ENCODE peak calls at places on chromosomes 12 and 14, in ten cellular contexts. One of them, this sample, is unnamed.
A peak's percentile ranks its signal among the peaks of the same experiment; 100 is the strongest.

GRCh38 chr12:41436076-41436475 is 248.0 kb downstream of the PDZRN4 start:
- DNase-seq in right lobe of liver: no peak
- DNase-seq in RWPE2: no peak
- DNase-seq in PC-9: no peak
- DNase-seq in AG04450: no peak
- DNase-seq in RWPE1: no peak
- DNase-seq in lung: no peak
- DNase-seq in OCI-LY7: no peak
- DNase-seq in cardiac muscle cell: no peak
- DNase-seq in kidney: no peak
- DNase-seq in this sample: no peak

GRCh38 chr14:81219821-81220487 is 805 bp downstream of the GTF2A1 start:
- DNase-seq in AG04450: no peak
- DNase-seq in right lobe of liver: peak; percentile 54
- DNase-seq in RWPE2: no peak
- DNase-seq in kidney: peak; percentile 84
- DNase-seq in RWPE1: peak; percentile 17
- DNase-seq in cardiac muscle cell: peak; percentile 47
- DNase-seq in lung: peak; percentile 37
- DNase-seq in PC-9: no peak
- DNase-seq in OCI-LY7: peak; percentile 67
- DNase-seq in this sample: peak; percentile 40

GRCh38 chr12:50251619-50252300 is 31.6 kb downstream of the LIMA1 start:
- DNase-seq in RWPE1: no peak
- DNase-seq in lung: no peak
- DNase-seq in PC-9: peak; percentile 36
- DNase-seq in cardiac muscle cell: no peak
- DNase-seq in right lobe of liver: no peak
- DNase-seq in AG04450: peak; percentile 60
- DNase-seq in kidney: no peak
- DNase-seq in OCI-LY7: no peak
- DNase-seq in RWPE2: no peak
- DNase-seq in this sample: no peak

GRCh38 chr12:109241936-109242335 is 67.1 kb downstream of the FOXN4 start:
- DNase-seq in kidney: no peak
- DNase-seq in RWPE2: no peak
- DNase-seq in right lobe of liver: no peak
- DNase-seq in PC-9: no peak
- DNase-seq in RWPE1: no peak
- DNase-seq in OCI-LY7: no peak
- DNase-seq in lung: no peak
- DNase-seq in AG04450: no peak
- DNase-seq in cardiac muscle cell: no peak
- DNase-seq in this sample: no peak

GRCh38 chr14:21059842-21060589 is 2.4 kb downstream of the RNASE8 start:
- DNase-seq in kidney: no peak
- DNase-seq in RWPE1: no peak
- DNase-seq in cardiac muscle cell: peak; percentile 35
- DNase-seq in PC-9: no peak
- DNase-seq in OCI-LY7: no peak
- DNase-seq in lung: no peak
- DNase-seq in RWPE2: no peak
- DNase-seq in right lobe of liver: no peak
- DNase-seq in AG04450: no peak
- DNase-seq in this sample: no peak

GRCh38 chr12:123269395-123269892 is 2.2 kb downstream of the CDK2AP1 start:
- DNase-seq in RWPE2: peak; percentile 69
- DNase-seq in right lobe of liver: peak; percentile 72
- DNase-seq in OCI-LY7: peak; percentile 70
- DNase-seq in cardiac muscle cell: peak; percentile 85
- DNase-seq in PC-9: no peak
- DNase-seq in AG04450: no peak
- DNase-seq in lung: no peak
- DNase-seq in RWPE1: no peak
- DNase-seq in kidney: peak; percentile 92
- DNase-seq in this sample: peak; percentile 91

GRCh38 chr14:53758141-53758540 is 198.5 kb downstream of the BMP4 start:
- DNase-seq in OCI-LY7: no peak
- DNase-seq in right lobe of liver: no peak
- DNase-seq in cardiac muscle cell: no peak
- DNase-seq in PC-9: no peak
- DNase-seq in kidney: no peak
- DNase-seq in lung: no peak
- DNase-seq in RWPE1: no peak
- DNase-seq in RWPE2: no peak
- DNase-seq in AG04450: no peak
- DNase-seq in this sample: no peak

GRCh38 chr12:126457776-126458175 is 1392.5 kb downstream of the AACS start:
- DNase-seq in OCI-LY7: no peak
- DNase-seq in kidney: no peak
- DNase-seq in PC-9: no peak
- DNase-seq in cardiac muscle cell: no peak
- DNase-seq in RWPE2: no peak
- DNase-seq in lung: no peak
- DNase-seq in RWPE1: no peak
- DNase-seq in AG04450: no peak
- DNase-seq in right lobe of liver: no peak
- DNase-seq in this sample: no peak

GRCh38 chr12:118840878-118841277 is 140.5 kb upstream of the SRRM4 start:
- DNase-seq in AG04450: no peak
- DNase-seq in RWPE1: no peak
- DNase-seq in kidney: no peak
- DNase-seq in right lobe of liver: no peak
- DNase-seq in PC-9: no peak
- DNase-seq in RWPE2: no peak
- DNase-seq in cardiac muscle cell: no peak
- DNase-seq in OCI-LY7: no peak
- DNase-seq in lung: no peak
- DNase-seq in this sample: no peak

GRCh38 chr12:118842753-118843335 is 138.5 kb upstream of the SRRM4 start:
- DNase-seq in right lobe of liver: no peak
- DNase-seq in RWPE1: no peak
- DNase-seq in kidney: no peak
- DNase-seq in cardiac muscle cell: no peak
- DNase-seq in lung: no peak
- DNase-seq in RWPE2: no peak
- DNase-seq in PC-9: no peak
- DNase-seq in AG04450: no peak
- DNase-seq in OCI-LY7: no peak
- DNase-seq in this sample: no peak

GRCh38 chr12:118835911-118836310 is 145.4 kb upstream of the SRRM4 start:
- DNase-seq in PC-9: no peak
- DNase-seq in kidney: no peak
- DNase-seq in RWPE2: no peak
- DNase-seq in lung: no peak
- DNase-seq in AG04450: no peak
- DNase-seq in cardiac muscle cell: no peak
- DNase-seq in right lobe of liver: no peak
- DNase-seq in RWPE1: no peak
- DNase-seq in OCI-LY7: no peak
- DNase-seq in this sample: no peak

GRCh38 chr12:118840399-118840798 is 140.9 kb upstream of the SRRM4 start:
- DNase-seq in AG04450: no peak
- DNase-seq in PC-9: no peak
- DNase-seq in OCI-LY7: peak; percentile 7
- DNase-seq in kidney: no peak
- DNase-seq in RWPE2: no peak
- DNase-seq in lung: no peak
- DNase-seq in cardiac muscle cell: no peak
- DNase-seq in right lobe of liver: no peak
- DNase-seq in RWPE1: no peak
- DNase-seq in this sample: no peak

DNA sequence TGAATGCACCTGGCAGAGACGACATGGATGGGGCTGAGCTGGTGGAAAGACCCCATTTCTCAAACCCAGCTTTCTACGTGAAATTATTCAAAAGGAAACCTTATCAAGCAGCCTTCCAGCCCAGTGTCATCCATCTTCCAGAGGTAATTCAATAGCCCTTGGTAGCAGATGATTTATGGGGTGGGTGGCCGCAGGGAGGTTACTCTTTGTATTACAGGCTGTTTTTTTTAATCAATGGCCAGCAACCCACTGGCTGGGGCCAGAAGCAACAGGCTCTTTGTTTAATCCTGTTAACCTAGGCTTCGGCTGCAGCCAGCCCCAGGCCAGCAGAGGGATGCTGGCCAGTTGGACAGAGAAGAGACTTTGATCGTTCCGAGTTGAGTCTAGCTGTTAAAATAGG is 139.8 kb upstream of the SRRM4 start:
- DNase-seq in RWPE1: no peak
- DNase-seq in right lobe of liver: no peak
- DNase-seq in PC-9: no peak
- DNase-seq in OCI-LY7: no peak
- DNase-seq in AG04450: no peak
- DNase-seq in lung: no peak
- DNase-seq in RWPE2: no peak
- DNase-seq in kidney: no peak
- DNase-seq in cardiac muscle cell: no peak
- DNase-seq in this sample: no peak
- H3K27ac ChIP-seq in RWPE1: no peak overlapping the region
- H3K27ac ChIP-seq in right lobe of liver: no peak overlapping the region
- H3K27ac ChIP-seq in PC-9: no peak overlapping the region
- H3K27ac ChIP-seq in OCI-LY7: no peak overlapping the region
- H3K27ac ChIP-seq in AG04450: no peak overlapping the region
- H3K27ac ChIP-seq in lung: no peak overlapping the region
- H3K27ac ChIP-seq in RWPE2: no peak overlapping the region
- H3K27ac ChIP-seq in kidney: no peak overlapping the region
- H3K27ac ChIP-seq in cardiac muscle cell: no peak overlapping the region
- H3K27ac ChIP-seq in this sample: no peak overlapping the region

GRCh38 chr12:69150796-69151127 is 88.6 kb upstream of the CPSF6 start:
- DNase-seq in PC-9: no peak
- DNase-seq in OCI-LY7: no peak
- DNase-seq in right lobe of liver: no peak
- DNase-seq in AG04450: no peak
- DNase-seq in RWPE1: no peak
- DNase-seq in RWPE2: no peak
- DNase-seq in lung: no peak
- DNase-seq in kidney: no peak
- DNase-seq in cardiac muscle cell: no peak
- DNase-seq in this sample: no peak

GRCh38 chr12:69154585-69155363 is 84.6 kb upstream of the CPSF6 start:
- DNase-seq in right lobe of liver: peak; percentile 67
- DNase-seq in RWPE2: no peak
- DNase-seq in lung: peak; percentile 72
- DNase-seq in RWPE1: peak; percentile 55
- DNase-seq in PC-9: peak; percentile 45
- DNase-seq in AG04450: peak; percentile 11
- DNase-seq in OCI-LY7: peak; percentile 84
- DNase-seq in cardiac muscle cell: peak; percentile 70
- DNase-seq in kidney: no peak
- DNase-seq in this sample: peak; percentile 14

GRCh38 chr12:69151254-69151751 is 88.1 kb upstream of the CPSF6 start:
- DNase-seq in PC-9: no peak
- DNase-seq in lung: no peak
- DNase-seq in AG04450: no peak
- DNase-seq in right lobe of liver: no peak
- DNase-seq in OCI-LY7: no peak
- DNase-seq in RWPE1: no peak
- DNase-seq in cardiac muscle cell: no peak
- DNase-seq in kidney: no peak
- DNase-seq in RWPE2: no peak
- DNase-seq in this sample: no peak

GRCh38 chr12:69150083-69150795 is 89.1 kb upstream of the CPSF6 start:
- DNase-seq in AG04450: no peak
- DNase-seq in PC-9: no peak
- DNase-seq in right lobe of liver: no peak
- DNase-seq in cardiac muscle cell: no peak
- DNase-seq in RWPE1: no peak
- DNase-seq in kidney: no peak
- DNase-seq in OCI-LY7: no peak
- DNase-seq in RWPE2: no peak
- DNase-seq in lung: no peak
- DNase-seq in this sample: no peak

DNA sequence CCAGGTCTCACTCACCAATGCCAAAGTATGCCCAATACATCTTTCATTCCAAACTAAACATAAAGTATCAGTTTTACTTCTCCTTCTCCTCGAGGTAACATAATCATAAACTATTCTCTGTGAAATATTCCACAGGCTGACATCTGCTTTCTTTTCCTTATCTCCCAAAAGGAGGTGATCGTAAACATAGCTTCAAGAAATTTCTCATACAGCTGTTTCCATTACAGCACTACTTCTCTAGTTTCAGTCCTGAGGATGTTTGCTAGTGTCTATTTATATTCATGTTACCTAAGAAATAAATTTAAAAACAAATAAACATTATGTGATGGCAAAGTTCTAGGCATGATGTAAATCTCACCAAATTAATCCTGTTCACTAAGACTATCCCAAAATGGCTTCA is 90.1 kb upstream of the CPSF6 start:
- DNase-seq in right lobe of liver: no peak
- DNase-seq in kidney: no peak
- DNase-seq in AG04450: no peak
- DNase-seq in RWPE1: no peak
- DNase-seq in RWPE2: no peak
- DNase-seq in cardiac muscle cell: no peak
- DNase-seq in OCI-LY7: no peak
- DNase-seq in PC-9: no peak
- DNase-seq in lung: no peak
- DNase-seq in this sample: no peak
- H3K27ac ChIP-seq in right lobe of liver: no peak overlapping the region
- H3K27ac ChIP-seq in kidney: no peak overlapping the region
- H3K27ac ChIP-seq in AG04450: no peak overlapping the region
- H3K27ac ChIP-seq in RWPE1: no peak overlapping the region
- H3K27ac ChIP-seq in RWPE2: no peak overlapping the region
- H3K27ac ChIP-seq in cardiac muscle cell: no peak overlapping the region
- H3K27ac ChIP-seq in OCI-LY7: no peak overlapping the region
- H3K27ac ChIP-seq in PC-9: no peak overlapping the region
- H3K27ac ChIP-seq in lung: no peak overlapping the region
- H3K27ac ChIP-seq in this sample: no peak overlapping the region

GRCh38 chr12:54001283-54002187 is 1.6 kb downstream of the HOXC9 start:
- DNase-seq in lung: no peak
- DNase-seq in RWPE2: no peak
- DNase-seq in RWPE1: no peak
- DNase-seq in cardiac muscle cell: no peak
- DNase-seq in PC-9: no peak
- DNase-seq in right lobe of liver: no peak
- DNase-seq in AG04450: no peak
- DNase-seq in OCI-LY7: no peak
- DNase-seq in kidney: no peak
- DNase-seq in this sample: no peak
- H3K27ac ChIP-seq in lung: no peak overlapping the region
- H3K27ac ChIP-seq in RWPE2: no peak overlapping the region
- H3K27ac ChIP-seq in RWPE1: no peak overlapping the region
- H3K27ac ChIP-seq in cardiac muscle cell: no peak overlapping the region
- H3K27ac ChIP-seq in PC-9: no peak overlapping the region
- H3K27ac ChIP-seq in right lobe of liver: no peak overlapping the region
- H3K27ac ChIP-seq in AG04450: no peak overlapping the region
- H3K27ac ChIP-seq in OCI-LY7: no peak overlapping the region
- H3K27ac ChIP-seq in kidney: peak overlapping the region; percentile 97
- H3K27ac ChIP-seq in this sample: no peak overlapping the region

GRCh38 chr12:24752763-24753462 is 196.0 kb downstream of the BCAT1 start:
- DNase-seq in cardiac muscle cell: no peak
- DNase-seq in kidney: no peak
- DNase-seq in right lobe of liver: no peak
- DNase-seq in lung: no peak
- DNase-seq in RWPE2: no peak
- DNase-seq in OCI-LY7: no peak
- DNase-seq in PC-9: no peak
- DNase-seq in RWPE1: no peak
- DNase-seq in AG04450: no peak
- DNase-seq in this sample: no peak

GRCh38 chr12:24751181-24751580 is 197.7 kb downstream of the BCAT1 start:
- DNase-seq in right lobe of liver: no peak
- DNase-seq in RWPE2: no peak
- DNase-seq in PC-9: no peak
- DNase-seq in kidney: no peak
- DNase-seq in cardiac muscle cell: no peak
- DNase-seq in AG04450: no peak
- DNase-seq in lung: no peak
- DNase-seq in OCI-LY7: no peak
- DNase-seq in RWPE1: no peak
- DNase-seq in this sample: no peak

GRCh38 chr12:24759155-24759554 is 189.7 kb downstream of the BCAT1 start:
- DNase-seq in PC-9: no peak
- DNase-seq in OCI-LY7: no peak
- DNase-seq in lung: no peak
- DNase-seq in RWPE1: no peak
- DNase-seq in cardiac muscle cell: peak; percentile 66
- DNase-seq in AG04450: no peak
- DNase-seq in kidney: no peak
- DNase-seq in RWPE2: no peak
- DNase-seq in right lobe of liver: no peak
- DNase-seq in this sample: no peak

GRCh38 chr12:24756479-24757024 is 192.3 kb downstream of the BCAT1 start:
- DNase-seq in RWPE2: no peak
- DNase-seq in right lobe of liver: no peak
- DNase-seq in lung: no peak
- DNase-seq in OCI-LY7: no peak
- DNase-seq in kidney: no peak
- DNase-seq in RWPE1: no peak
- DNase-seq in AG04450: no peak
- DNase-seq in cardiac muscle cell: no peak
- DNase-seq in PC-9: no peak
- DNase-seq in this sample: no peak

DNA sequence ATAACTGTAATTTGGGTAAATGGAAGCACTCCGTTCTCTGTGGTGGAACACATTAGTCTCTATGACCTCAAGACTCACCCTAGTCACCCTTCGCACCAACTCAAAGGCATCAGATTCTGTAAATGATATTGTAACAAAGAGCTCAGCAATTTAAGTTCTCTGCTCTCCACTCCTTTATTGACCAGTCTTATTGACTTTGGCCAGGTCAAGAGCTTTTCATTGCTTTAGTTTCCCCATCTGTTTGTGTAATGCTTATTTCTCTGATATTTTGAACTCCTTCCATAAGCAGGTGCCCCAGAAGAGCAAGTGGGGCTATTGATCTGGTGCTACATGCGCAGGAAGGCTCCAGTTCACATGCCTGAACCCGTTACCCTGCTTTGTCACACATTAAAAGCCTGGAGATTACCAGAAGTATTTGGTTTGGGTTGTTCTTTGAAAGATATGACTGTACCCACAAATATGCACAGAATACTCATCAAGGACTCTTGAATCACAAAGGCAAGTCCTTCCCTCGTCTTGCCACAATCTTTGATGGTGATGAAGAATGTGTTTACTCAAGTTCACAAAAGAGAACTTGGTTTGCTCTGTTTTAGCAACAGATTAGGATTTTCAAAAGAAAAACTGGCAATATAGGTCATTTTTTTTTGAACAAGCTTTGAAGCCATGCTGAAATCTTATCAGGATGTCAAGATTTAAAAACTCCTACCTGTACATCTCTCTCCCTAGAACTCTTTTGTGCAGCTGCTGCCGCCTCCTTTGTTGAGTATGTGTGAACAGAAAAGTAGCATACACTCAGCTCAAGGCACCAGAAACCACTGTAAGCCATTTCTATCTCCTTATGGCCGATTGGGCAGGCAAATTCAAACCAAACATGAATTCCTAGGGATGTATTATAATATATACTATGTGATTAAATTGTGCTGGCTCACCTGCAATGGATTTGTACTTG is 193.9 kb downstream of the BCAT1 start:
- DNase-seq in RWPE1: peak; percentile 65
- DNase-seq in OCI-LY7: no peak
- DNase-seq in kidney: no peak
- DNase-seq in PC-9: no peak
- DNase-seq in cardiac muscle cell: peak; percentile 72
- DNase-seq in right lobe of liver: no peak
- DNase-seq in AG04450: peak; percentile 43
- DNase-seq in lung: peak; percentile 58
- DNase-seq in RWPE2: peak; percentile 30
- DNase-seq in this sample: no peak
- H3K27ac ChIP-seq in RWPE1: no peak overlapping the region
- H3K27ac ChIP-seq in OCI-LY7: no peak overlapping the region
- H3K27ac ChIP-seq in kidney: no peak overlapping the region
- H3K27ac ChIP-seq in PC-9: no peak overlapping the region
- H3K27ac ChIP-seq in cardiac muscle cell: no peak overlapping the region
- H3K27ac ChIP-seq in right lobe of liver: no peak overlapping the region
- H3K27ac ChIP-seq in AG04450: no peak overlapping the region
- H3K27ac ChIP-seq in lung: no peak overlapping the region
- H3K27ac ChIP-seq in RWPE2: peak overlapping the region; percentile 56
- H3K27ac ChIP-seq in this sample: no peak overlapping the region